ENCODE peak calls at places on chromosome 20, in five cellular contexts. O, S, U, I and Z are unnamed samples.

GRCh38 chr20:40319741-40320499 is 369.1 kb downstream of the MAFB start:
- DNase-seq in O (no peak), S (no peak), U (no peak), I (peak), Z (no peak)

GRCh38 chr20:36070451-36070850 is 84.1 kb upstream of the EPB41L1 start:
- DNase-seq in O (no peak), S (no peak), U (no peak), I (no peak), Z (peak)

GRCh38 chr20:40849456-40849855 is 160.4 kb upstream of the MAFB start:
- DNase-seq in O (no peak), S (no peak), U (no peak), I (no peak), Z (no peak)

GRCh38 chr20:11891827-11892521 is 25.7 kb upstream of the BTBD3 start:
- DNase-seq in O (no peak), S (peak), U (peak), I (peak), Z (peak)

GRCh38 chr20:40276291-40276690 is 412.7 kb downstream of the MAFB start:
- DNase-seq in O (no peak), S (no peak), U (no peak), I (no peak), Z (no peak)

GRCh38 chr20:49287555-49288249 is 9.8 kb upstream of the ZNFX1 start:
- DNase-seq in O (no peak), S (peak), U (no peak), I (no peak), Z (peak)

GRCh38 chr20:15909995-15910394 is 663.3 kb downstream of the KIF16B start:
- DNase-seq in O (no peak), S (no peak), U (no peak), I (no peak), Z (no peak)

GRCh38 chr20:57560554-57561355 is at the start of gene PCK1:
- DNase-seq in O (no peak), S (peak), U (no peak), I (no peak), Z (peak)

GRCh38 chr20:34271961-34272360 is 30.7 kb downstream of the ASIP start:
- DNase-seq in O (no peak), S (no peak), U (no peak), I (no peak), Z (no peak)

GRCh38 chr20:57048027-57048869 is 218.2 kb downstream of the BMP7 start:
- DNase-seq in O (no peak), S (peak), U (no peak), I (peak), Z (peak)

GRCh38 chr20:41654884-41655283 is 36.7 kb upstream of the CHD6 start:
- DNase-seq in O (no peak), S (peak), U (no peak), I (no peak), Z (no peak)

GRCh38 chr20:44696315-44696714 is 18.9 kb upstream of the CCN5 start:
- DNase-seq in O (no peak), S (no peak), U (no peak), I (no peak), Z (peak)

GRCh38 chr20:59948828-59949720 is 8.9 kb downstream of the FAM217B start:
- DNase-seq in O (no peak), S (peak), U (no peak), I (peak), Z (peak)

GRCh38 chr20:60491261-60491660 is 533.0 kb downstream of the CDH26 start:
- DNase-seq in O (no peak), S (no peak), U (no peak), I (no peak), Z (no peak)

GRCh38 chr20:7420345-7420744 is 519.9 kb downstream of the HAO1 start:
- DNase-seq in O (no peak), S (no peak), U (no peak), I (no peak), Z (no peak)
- TF ChIP-seq TAF1 in O (no peak), S (no peak), U (no peak), I (no peak), Z (no peak)

GRCh38 chr20:51144476-51144875 is 121.6 kb upstream of the KCNG1 start:
- DNase-seq in O (no peak), S (no peak), U (no peak), I (no peak), Z (no peak)
- H2AFZ ChIP-seq in O (no peak), S (no peak), U (no peak), I (no peak), Z (no peak)

GRCh38 chr20:13331536-13331935 is 110.5 kb downstream of the ISM1 start:
- DNase-seq in O (no peak), S (no peak), U (no peak), I (no peak), Z (peak)
- TF ChIP-seq TAF1 in O (no peak), S (no peak), U (no peak), I (no peak), Z (no peak)

DNA sequence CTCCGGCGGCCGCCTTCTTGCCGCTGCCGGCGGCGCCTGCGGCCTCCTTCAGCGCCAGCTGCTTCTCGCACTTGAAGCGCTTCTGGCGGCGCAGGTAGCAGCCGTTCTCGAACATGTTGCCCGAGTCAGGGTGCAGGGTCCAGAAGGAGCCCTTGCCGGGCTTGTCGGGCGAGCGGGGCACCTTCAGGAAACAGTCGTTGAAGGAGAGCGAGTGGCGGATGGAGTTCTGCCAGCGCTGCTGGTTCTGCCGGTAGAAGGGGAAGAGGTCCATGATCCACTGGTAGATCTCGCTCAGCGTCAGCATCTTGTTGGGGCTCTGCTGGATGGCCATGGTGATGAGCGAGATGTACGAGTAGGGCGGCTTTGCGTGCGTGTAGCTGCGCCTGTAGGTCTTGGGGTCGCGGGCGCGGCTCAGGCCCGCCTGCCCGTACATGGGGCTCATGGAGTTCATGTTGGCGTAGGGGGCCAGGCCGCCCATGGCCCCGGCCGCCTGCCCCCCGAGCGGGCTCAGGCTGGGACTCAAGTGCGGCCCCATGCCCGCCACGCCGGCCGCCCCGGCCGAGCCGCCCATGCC is 1.9 kb downstream of the FOXA2 start:
- DNase-seq in O (no peak), S (no peak), U (no peak), I (no peak), Z (no peak)
- H2AFZ ChIP-seq in O (no peak), S (no peak), U (no peak), I (no peak), Z (no peak)

DNA sequence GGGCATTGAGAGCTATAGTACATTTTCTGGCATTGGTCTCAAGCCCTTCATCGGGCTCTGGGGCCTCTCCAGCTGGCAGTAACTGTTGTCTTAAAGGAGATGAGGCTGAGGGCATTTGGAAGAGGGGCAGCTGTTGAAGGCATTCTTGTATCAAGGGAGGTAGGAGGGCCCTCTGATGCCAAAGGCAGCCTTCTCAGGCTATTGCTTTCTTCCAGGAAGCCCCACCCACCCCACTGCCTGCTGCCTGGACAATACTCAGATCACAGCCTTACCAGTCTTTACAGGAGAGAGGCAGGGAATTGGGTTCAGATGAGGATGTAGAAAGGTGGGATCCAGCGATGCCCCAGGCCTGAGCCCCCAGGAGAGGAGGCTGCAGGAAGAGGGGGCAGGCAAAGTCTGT is 46.0 kb downstream of the CPXM1 start:
- DNase-seq in O (no peak), S (no peak), U (no peak), I (no peak), Z (no peak)
- TF ChIP-seq TAF1 in O (no peak), S (no peak), U (no peak), I (no peak), Z (no peak)

DNA sequence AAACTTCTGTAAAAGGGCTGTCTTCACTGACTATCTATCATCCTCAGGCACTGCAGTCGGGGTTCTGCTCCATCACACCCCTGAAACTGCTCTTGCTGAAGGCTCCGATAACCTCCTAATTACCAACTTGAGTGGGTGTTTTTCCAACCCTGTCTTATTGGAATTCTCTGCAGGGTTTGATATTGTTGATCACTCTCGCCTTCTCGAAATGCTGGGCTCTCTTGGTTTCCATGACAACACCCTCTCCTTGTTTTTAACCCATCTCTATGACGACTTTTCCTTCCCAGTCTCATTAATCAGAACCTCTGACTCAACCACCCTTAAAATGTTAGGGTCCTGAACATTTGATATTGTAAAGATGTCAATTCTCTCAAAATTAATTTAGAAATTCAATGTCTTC is 39.4 kb upstream of the NNAT start:
- DNase-seq in O (no peak), S (no peak), U (no peak), I (no peak), Z (no peak)
- H2AFZ ChIP-seq in O (no peak), S (no peak), U (no peak), I (no peak), Z (no peak)

GRCh38 chr20:46120136-46120535 is 2.0 kb downstream of the CD40 start:
- DNase-seq in O (no peak), S (no peak), U (no peak), I (no peak), Z (no peak)

GRCh38 chr20:46121531-46121930 is 3.4 kb downstream of the CD40 start:
- DNase-seq in O (no peak), S (no peak), U (no peak), I (no peak), Z (no peak)

GRCh38 chr20:46123482-46124245 is 5.5 kb downstream of the CD40 start:
- DNase-seq in O (no peak), S (no peak), U (no peak), I (no peak), Z (no peak)

GRCh38 chr20:46122516-46123481 is 4.7 kb downstream of the CD40 start:
- DNase-seq in O (no peak), S (no peak), U (no peak), I (no peak), Z (no peak)

GRCh38 chr20:46122071-46122470 is 4.0 kb downstream of the CD40 start:
- DNase-seq in O (no peak), S (no peak), U (no peak), I (no peak), Z (peak)
- TF ChIP-seq TAF1 in O (no peak), S (no peak), U (no peak), I (no peak), Z (no peak)